ENCODE peak calls at places on chromosomes 1 and 21, in eight cellular contexts. V is tibial nerve, O is GM23338, C is coronary artery, J is brain microvascular endothelial cell, X is sigmoid colon, I is cardiac muscle cell, F is tibial artery. S is an unnamed sample.
A peak's percentile ranks its signal among the peaks of the same experiment; 100 is the strongest.

GRCh38 chr1:1625824-1626206 is 6.2 kb upstream of the MMP23B start:
- DNase-seq in V (no peak), O (no peak), C (no peak), J (no peak), X (no peak), I (no peak), F (no peak), S (no peak)

GRCh38 chr21:29316029-29316742 is 17.5 kb downstream of the BACH1 start:
- DNase-seq in V (no peak), O (no peak), C (no peak), J (no peak), X (no peak), I (no peak), F (no peak), S (no peak)

GRCh38 chr1:224287714-224288113 is 42.3 kb downstream of the NVL start:
- DNase-seq in V (no peak), O (peak; percentile 78), C (no peak), J (no peak), X (no peak), I (no peak), F (no peak), S (no peak)

GRCh38 chr1:7594714-7595295 is 176.3 kb upstream of the VAMP3 start:
- DNase-seq in V (no peak), O (no peak), C (no peak), J (no peak), X (peak; percentile 21), I (no peak), F (no peak), S (no peak)

GRCh38 chr1:245108251-245108650 is 46.5 kb upstream of the KIF26B start:
- DNase-seq in V (no peak), O (no peak), C (no peak), J (no peak), X (peak; percentile 1), I (no peak), F (no peak), S (no peak)

GRCh38 chr1:172613294-172613693 is 45.6 kb upstream of the FASLG start:
- DNase-seq in V (no peak), O (no peak), C (no peak), J (no peak), X (no peak), I (no peak), F (no peak), S (no peak)

GRCh38 chr1:107523736-107524135 is 382.9 kb downstream of the NTNG1 start:
- DNase-seq in V (no peak), O (no peak), C (no peak), J (no peak), X (no peak), I (no peak), F (no peak), S (no peak)

GRCh38 chr1:10074059-10074854 is 41.5 kb downstream of the UBE4B start:
- DNase-seq in V (no peak), O (no peak), C (no peak), J (peak; percentile 99), X (no peak), I (no peak), F (no peak), S (peak; percentile 1)

GRCh38 chr1:197776348-197777082 is 1.2 kb upstream of the DENND1B start:
- DNase-seq in V (no peak), O (no peak), C (no peak), J (no peak), X (no peak), I (no peak), F (no peak), S (peak; percentile 53)

GRCh38 chr1:27427329-27427728 is 34.9 kb downstream of the GPR3 start:
- DNase-seq in V (no peak), O (no peak), C (no peak), J (no peak), X (no peak), I (no peak), F (no peak), S (no peak)
- H3K27ac ChIP-seq in V (peak overlapping the region; percentile 86), O (peak overlapping the region; percentile 26), C (peak overlapping the region; percentile 88), J (no peak overlapping the region), X (peak overlapping the region; percentile 78), I (peak overlapping the region; percentile 99), F (peak overlapping the region; percentile 89), S (no peak overlapping the region)

GRCh38 chr1:38712046-38712445 is 147.5 kb downstream of the RRAGC start:
- DNase-seq in V (no peak), O (no peak), C (no peak), J (no peak), X (no peak), I (no peak), F (no peak), S (no peak)
- H3K27ac ChIP-seq in V (no peak overlapping the region), O (no peak overlapping the region), C (no peak overlapping the region), J (no peak overlapping the region), X (no peak overlapping the region), I (no peak overlapping the region), F (no peak overlapping the region), S (no peak overlapping the region)

GRCh38 chr1:109509176-109510134 is at the start of gene AMIGO1:
- DNase-seq in V (no peak), O (peak; percentile 85), C (no peak), J (no peak), X (peak; percentile 80), I (peak; percentile 87), F (no peak), S (peak; percentile 73)
- H3K27ac ChIP-seq in V (peak within 1 kb of the TSS; percentile 82), O (no peak within 1 kb of the TSS), C (no peak within 1 kb of the TSS), J (no peak within 1 kb of the TSS), X (peak within 1 kb of the TSS; percentile 80), I (no peak within 1 kb of the TSS), F (peak within 1 kb of the TSS; percentile 77), S (peak within 1 kb of the TSS; percentile 54)

GRCh38 chr1:85200870-85201339 is at the start of gene SYDE2:
- DNase-seq in V (peak; percentile 15), O (peak; percentile 82), C (peak; percentile 85), J (peak; percentile 42), X (peak; percentile 93), I (peak; percentile 93), F (peak; percentile 87), S (peak; percentile 86)

GRCh38 chr1:85201340-85202091 is 700 bp upstream of the SYDE2 start:
- DNase-seq in V (peak; percentile 33), O (peak; percentile 91), C (peak; percentile 80), J (peak; percentile 51), X (peak; percentile 87), I (peak; percentile 91), F (peak; percentile 79), S (peak; percentile 83)

GRCh38 chr1:85202864-85203255 is 2.0 kb upstream of the SYDE2 start:
- DNase-seq in V (no peak), O (no peak), C (no peak), J (no peak), X (no peak), I (no peak), F (no peak), S (no peak)

GRCh38 chr1:85203573-85204169 is 2.9 kb upstream of the SYDE2 start:
- DNase-seq in V (no peak), O (no peak), C (no peak), J (no peak), X (no peak), I (no peak), F (no peak), S (no peak)

GRCh38 chr1:85202092-85202863 is 1.5 kb upstream of the SYDE2 start:
- DNase-seq in V (no peak), O (peak; percentile 20), C (no peak), J (no peak), X (no peak), I (no peak), F (no peak), S (no peak)
- H3K27ac ChIP-seq in V (peak overlapping the region; percentile 94), O (peak overlapping the region; percentile 95), C (no peak overlapping the region), J (no peak overlapping the region), X (peak overlapping the region; percentile 99), I (peak overlapping the region; percentile 100), F (peak overlapping the region; percentile 96), S (peak overlapping the region; percentile 82)

DNA sequence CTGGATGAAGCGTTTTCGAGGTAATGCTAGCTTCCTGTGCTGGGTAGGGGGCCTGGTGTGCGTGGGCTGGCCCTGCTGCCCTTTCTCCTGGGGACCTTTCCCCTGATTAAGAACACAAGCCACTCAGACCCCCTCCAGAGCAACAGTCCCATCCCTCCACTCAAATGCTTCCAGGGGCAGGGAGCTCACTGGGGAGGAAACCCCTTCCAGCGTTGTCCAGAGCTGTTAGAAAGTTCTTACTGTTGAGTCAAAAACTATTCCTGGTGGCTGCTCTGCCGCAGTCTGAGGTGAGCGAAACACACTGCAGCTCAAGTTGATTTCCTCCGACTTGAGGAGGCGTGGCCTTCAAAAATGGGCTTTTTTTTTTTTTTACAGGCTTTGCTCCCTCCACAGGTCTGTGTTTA is 21.8 kb downstream of the LDLRAP1 start:
- DNase-seq in V (no peak), O (no peak), C (no peak), J (peak; percentile 31), X (no peak), I (no peak), F (no peak), S (peak; percentile 54)
- H3K27ac ChIP-seq in V (peak overlapping the region; percentile 91), O (peak overlapping the region; percentile 26), C (peak overlapping the region; percentile 10), J (no peak overlapping the region), X (peak overlapping the region; percentile 86), I (no peak overlapping the region), F (peak overlapping the region; percentile 88), S (peak overlapping the region; percentile 66)

GRCh38 chr1:42660907-42661500 is 2.8 kb downstream of the PPIH start:
- DNase-seq in V (no peak), O (no peak), C (no peak), J (no peak), X (no peak), I (no peak), F (no peak), S (no peak)
- H3K27ac ChIP-seq in V (no peak overlapping the region), O (no peak overlapping the region), C (no peak overlapping the region), J (no peak overlapping the region), X (no peak overlapping the region), I (no peak overlapping the region), F (no peak overlapping the region), S (no peak overlapping the region)

DNA sequence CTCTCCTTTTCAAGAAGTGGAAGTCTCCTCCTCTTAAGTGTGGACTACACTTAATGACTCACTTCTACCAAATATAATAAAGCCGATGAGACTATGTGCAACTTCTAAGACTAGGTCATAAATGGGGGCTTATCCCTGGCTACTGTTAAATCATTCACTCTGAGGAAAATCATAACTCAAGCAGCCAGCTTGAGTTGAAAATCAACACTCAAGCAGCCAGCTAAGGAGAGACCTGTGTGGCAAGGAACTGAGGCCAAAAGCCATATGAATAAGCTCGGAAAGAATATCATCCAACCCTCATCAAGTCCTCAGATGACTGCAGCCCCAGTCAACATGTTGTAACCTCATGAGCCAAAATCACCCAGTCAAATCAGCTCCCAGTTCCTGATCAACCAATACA is 49.7 kb upstream of the PSMG1 start:
- DNase-seq in V (no peak), O (no peak), C (no peak), J (no peak), X (no peak), I (no peak), F (no peak), S (no peak)
- H3K27ac ChIP-seq in V (no peak overlapping the region), O (no peak overlapping the region), C (no peak overlapping the region), J (no peak overlapping the region), X (no peak overlapping the region), I (peak overlapping the region; percentile 17), F (no peak overlapping the region), S (no peak overlapping the region)

DNA sequence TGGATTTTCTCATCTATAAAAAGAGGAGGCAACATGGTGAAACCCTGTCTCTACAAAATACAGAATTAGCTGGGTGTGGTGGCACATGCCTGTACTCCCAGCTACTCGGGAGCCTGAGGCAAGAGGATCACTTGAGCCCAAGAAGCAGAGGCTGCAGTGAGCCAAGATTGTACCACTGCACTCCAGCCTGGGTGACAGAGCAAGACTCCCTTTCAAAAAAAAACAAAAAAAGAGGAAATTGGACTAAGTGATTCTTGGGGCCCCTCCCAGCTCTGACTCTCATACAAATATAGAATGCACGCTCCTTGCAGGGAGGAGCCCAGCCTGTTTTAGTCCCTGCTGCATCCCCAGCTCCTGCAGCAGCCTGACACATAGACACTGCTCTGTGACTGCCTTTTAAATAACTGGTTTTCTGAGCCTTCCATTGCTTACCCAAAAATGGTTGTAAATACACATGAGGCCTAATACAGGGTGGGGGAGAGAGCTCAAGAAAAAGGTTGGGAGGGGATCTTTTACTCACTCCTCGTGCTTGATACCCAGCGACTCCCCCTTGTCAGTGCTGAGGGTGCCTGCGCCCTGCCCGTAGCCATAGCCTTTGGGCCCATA is 17.2 kb downstream of the CSRP1 start:
- DNase-seq in V (no peak), O (no peak), C (no peak), J (no peak), X (no peak), I (no peak), F (no peak), S (no peak)
- H3K27ac ChIP-seq in V (peak overlapping the region; percentile 97), O (no peak overlapping the region), C (peak overlapping the region; percentile 29), J (peak overlapping the region; percentile 83), X (peak overlapping the region; percentile 92), I (peak overlapping the region; percentile 97), F (peak overlapping the region; percentile 97), S (no peak overlapping the region)